ENCODE peak calls at places on chromosome 14, in four cellular contexts. G is A549, S is K562, R is GM12878. Z is an unnamed sample.

GRCh38 chr14:22981090-22982012 is 1.0 kb downstream of the AJUBA start:
- DNase-seq in G (peak; percentile 53), S (no peak), R (no peak), Z (no peak)

GRCh38 chr14:104941508-104942365 is 17.1 kb downstream of the PLD4 start:
- DNase-seq in G (no peak), S (no peak), R (no peak), Z (no peak)

GRCh38 chr14:75837151-75837787 is 144.5 kb downstream of the TGFB3 start:
- DNase-seq in G (no peak), S (no peak), R (no peak), Z (no peak)

GRCh38 chr14:68736519-68736918 is 56.3 kb downstream of the ZFP36L1 start:
- DNase-seq in G (no peak), S (no peak), R (no peak), Z (no peak)

GRCh38 chr14:94317259-94317658 is 5.9 kb downstream of the SERPINA6 start:
- DNase-seq in G (no peak), S (no peak), R (no peak), Z (no peak)

GRCh38 chr14:55116246-55117030 is 12.6 kb upstream of the LGALS3 start:
- DNase-seq in G (no peak), S (no peak), R (no peak), Z (no peak)

GRCh38 chr14:68522510-68523325 is 270.1 kb downstream of the ZFP36L1 start:
- DNase-seq in G (no peak), S (no peak), R (no peak), Z (no peak)

GRCh38 chr14:53531730-53532129 is 378.6 kb upstream of the DDHD1 start:
- DNase-seq in G (no peak), S (no peak), R (no peak), Z (no peak)

GRCh38 chr14:84885061-84885460 is 644.9 kb upstream of the FLRT2 start:
- DNase-seq in G (no peak), S (no peak), R (no peak), Z (no peak)

GRCh38 chr14:102795060-102795925 is 18.0 kb downstream of the TRAF3 start:
- DNase-seq in G (peak; percentile 86), S (no peak), R (no peak), Z (peak; percentile 91)

GRCh38 chr14:88384653-88385205 is 728 bp upstream of the SPATA7 start:
- DNase-seq in G (no peak), S (no peak), R (no peak), Z (no peak)

GRCh38 chr14:106436310-106436905 is 910.0 kb downstream of the TMEM121 start:
- DNase-seq in G (peak; percentile 3), S (peak; percentile 13), R (no peak), Z (no peak)

GRCh38 chr14:32004300-32004699 is 72.8 kb upstream of the ARHGAP5 start:
- DNase-seq in G (no peak), S (no peak), R (no peak), Z (no peak)

GRCh38 chr14:50247245-50247644 is 15.9 kb upstream of the SOS2 start:
- DNase-seq in G (no peak), S (no peak), R (no peak), Z (no peak)

GRCh38 chr14:106141242-106142220 is 615.1 kb downstream of the TMEM121 start:
- DNase-seq in G (no peak), S (peak; percentile 22), R (no peak), Z (no peak)

GRCh38 chr14:73896521-73896920 is 9.9 kb downstream of the ZNF410 start:
- DNase-seq in G (no peak), S (no peak), R (no peak), Z (peak; percentile 26)

GRCh38 chr14:85118274-85118673 is 411.7 kb upstream of the FLRT2 start:
- DNase-seq in G (no peak), S (no peak), R (no peak), Z (no peak)

GRCh38 chr14:99128185-99128584 is 143.8 kb downstream of the BCL11B start:
- DNase-seq in G (no peak), S (no peak), R (no peak), Z (no peak)

GRCh38 chr14:29037428-29037827 is 270.8 kb downstream of the FOXG1 start:
- DNase-seq in G (no peak), S (no peak), R (no peak), Z (peak; percentile 79)

GRCh38 chr14:51167587-51168219 is 72.3 kb upstream of the TMX1 start:
- DNase-seq in G (no peak), S (no peak), R (no peak), Z (no peak)

GRCh38 chr14:78010688-78011087 is 159.5 kb upstream of the NRXN3 start:
- DNase-seq in G (no peak), S (no peak), R (no peak), Z (peak; percentile 5)

GRCh38 chr14:20486700-20487401 is 17.6 kb downstream of the PNP start:
- DNase-seq in G (no peak), S (no peak), R (no peak), Z (no peak)

GRCh38 chr14:93286212-93286890 is 46.5 kb downstream of the BTBD7 start:
- DNase-seq in G (no peak), S (no peak), R (no peak), Z (peak; percentile 14)

GRCh38 chr14:95915326-95915725 is 38.7 kb downstream of the TUNAR start:
- DNase-seq in G (no peak), S (no peak), R (no peak), Z (no peak)

GRCh38 chr14:30337456-30337855 is 221.5 kb upstream of the G2E3 start:
- DNase-seq in G (no peak), S (no peak), R (no peak), Z (no peak)

GRCh38 chr14:51176819-51177218 is 63.2 kb upstream of the TMX1 start:
- DNase-seq in G (no peak), S (no peak), R (no peak), Z (no peak)

GRCh38 chr14:87489196-87489819 is 503.7 kb downstream of the GALC start:
- DNase-seq in G (no peak), S (no peak), R (no peak), Z (peak; percentile 8)

GRCh38 chr14:89445252-89445973 is 28.4 kb upstream of the FOXN3 start:
- DNase-seq in G (no peak), S (no peak), R (no peak), Z (peak; percentile 33)

GRCh38 chr14:52014601-52015267 is 25.4 kb downstream of the RTRAF start:
- DNase-seq in G (no peak), S (no peak), R (no peak), Z (no peak)

GRCh38 chr14:49935526-49935925 is 42.6 kb downstream of the ARF6 start:
- DNase-seq in G (no peak), S (no peak), R (no peak), Z (no peak)

GRCh38 chr14:104389326-104390220 is 190.0 kb upstream of the C14orf180 start:
- DNase-seq in G (no peak), S (no peak), R (no peak), Z (no peak)

GRCh38 chr14:32256606-32257005 is 53.5 kb upstream of the RNU6-8 start:
- DNase-seq in G (no peak), S (no peak), R (no peak), Z (peak; percentile 49)

GRCh38 chr14:105227346-105227745 is 21.0 kb upstream of the BTBD6 start:
- DNase-seq in G (no peak), S (no peak), R (no peak), Z (no peak)

GRCh38 chr14:53437858-53438257 is 284.7 kb upstream of the DDHD1 start:
- DNase-seq in G (no peak), S (no peak), R (no peak), Z (no peak)

GRCh38 chr14:77189479-77189878 is 7.9 kb downstream of the TMEM63C start:
- DNase-seq in G (no peak), S (no peak), R (no peak), Z (no peak)

GRCh38 chr14:42469637-42470426 is 863.2 kb downstream of the LRFN5 start:
- DNase-seq in G (peak; percentile 26), S (no peak), R (peak; percentile 5), Z (peak; percentile 25)

GRCh38 chr14:44463386-44464004 is 43.6 kb downstream of the FSCB start:
- DNase-seq in G (no peak), S (no peak), R (no peak), Z (no peak)
- TF ChIP-seq ELK1 in G (no peak), S (no peak), R (no peak), Z (no peak)

DNA sequence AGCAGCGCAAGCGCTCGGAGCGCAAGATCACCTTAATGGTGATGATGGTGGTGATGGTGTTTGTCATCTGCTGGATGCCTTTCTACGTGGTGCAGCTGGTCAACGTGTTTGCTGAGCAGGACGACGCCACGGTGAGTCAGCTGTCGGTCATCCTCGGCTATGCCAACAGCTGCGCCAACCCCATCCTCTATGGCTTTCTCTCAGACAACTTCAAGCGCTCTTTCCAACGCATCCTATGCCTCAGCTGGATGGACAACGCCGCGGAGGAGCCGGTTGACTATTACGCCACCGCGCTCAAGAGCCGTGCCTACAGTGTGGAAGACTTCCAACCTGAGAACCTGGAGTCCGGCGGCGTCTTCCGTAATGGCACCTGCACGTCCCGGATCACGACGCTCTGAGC is 2.5 kb downstream of the SSTR1 start:
- DNase-seq in G (no peak), S (no peak), R (no peak), Z (peak; percentile 86)
- TF ChIP-seq ELK1 in G (no peak), S (no peak), R (no peak), Z (no peak)

DNA sequence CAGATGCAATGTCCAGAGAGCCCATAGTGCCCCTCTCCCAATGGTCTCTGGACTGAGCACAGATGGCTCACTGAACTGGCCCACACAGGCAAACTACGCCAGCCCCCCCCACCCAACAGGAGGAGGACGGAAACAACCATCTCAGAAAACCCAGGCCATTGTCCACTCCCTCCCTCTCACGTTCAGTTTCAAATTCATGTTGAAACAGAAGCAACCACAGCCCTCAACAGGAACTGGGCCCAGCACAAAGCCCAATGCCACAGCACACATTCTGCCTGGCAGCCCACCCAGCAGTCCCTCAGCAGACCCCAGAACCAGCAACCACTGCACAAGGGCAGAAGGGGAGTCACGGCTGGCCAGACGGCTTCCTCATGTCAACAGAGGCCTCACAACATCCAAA is 10.6 kb downstream of the CCDC88C start:
- DNase-seq in G (no peak), S (no peak), R (no peak), Z (no peak)
- TF ChIP-seq ELK1 in G (no peak), S (no peak), R (no peak), Z (no peak)

GRCh38 chr14:24971255-24971654 is 78.7 kb downstream of the STXBP6 start:
- DNase-seq in G (no peak), S (no peak), R (no peak), Z (no peak)

GRCh38 chr14:24960816-24961215 is 89.1 kb downstream of the STXBP6 start:
- DNase-seq in G (no peak), S (no peak), R (no peak), Z (peak; percentile 88)

GRCh38 chr14:24965578-24965933 is 84.4 kb downstream of the STXBP6 start:
- DNase-seq in G (no peak), S (no peak), R (no peak), Z (no peak)

GRCh38 chr14:24964048-24964447 is 85.9 kb downstream of the STXBP6 start:
- DNase-seq in G (no peak), S (no peak), R (no peak), Z (no peak)

DNA sequence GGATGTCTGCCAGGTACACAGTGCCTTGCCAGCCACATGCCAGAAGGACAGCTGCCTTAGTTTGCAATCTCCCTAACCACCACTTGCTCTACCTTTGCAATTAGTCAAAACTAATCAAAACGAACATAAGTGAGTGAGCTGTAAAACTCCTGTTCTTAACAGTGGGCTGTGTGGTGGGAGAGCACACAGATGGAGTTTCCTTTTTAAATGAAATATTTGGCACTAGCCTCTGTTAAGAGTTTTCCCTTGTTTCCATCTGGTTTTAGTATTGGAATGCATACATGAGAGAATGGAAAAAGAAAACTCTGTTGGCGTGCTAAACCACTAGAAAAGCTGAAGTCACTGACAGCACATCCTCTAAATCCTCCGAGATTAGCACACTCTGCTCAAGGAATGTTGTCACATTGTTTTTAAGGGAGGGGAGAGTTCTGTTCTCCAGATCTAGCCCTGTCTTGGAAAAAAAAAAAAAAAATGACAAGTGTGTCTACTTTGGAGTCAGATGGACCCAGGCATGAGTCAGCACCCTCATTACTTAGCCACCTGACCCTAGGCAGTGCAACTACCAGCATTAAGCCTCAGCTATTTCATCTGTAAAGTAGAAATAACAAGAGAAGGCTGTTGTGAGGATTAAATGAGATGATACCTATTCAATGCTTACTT is 83.9 kb downstream of the STXBP6 start:
- DNase-seq in G (no peak), S (no peak), R (no peak), Z (peak; percentile 90)
- TF ChIP-seq ELK1 in G (no peak), S (no peak), R (no peak), Z (no peak)

Z was measured in IMR-90.